ENCODE peak calls at places on chromosomes 16 and 17, in nine cellular contexts. A, Z, W, V, Q, D, X, L and U are unnamed samples.

GRCh38 chr17:81846743-81847689 is 12.2 kb upstream of the PPP1R27 start:
- DNase-seq in A (no peak), Z (no peak), W (no peak), V (no peak), Q (no peak), D (no peak), X (no peak), L (no peak), U (no peak)

GRCh38 chr17:37720989-37721388 is 23.9 kb downstream of the HNF1B start:
- DNase-seq in A (no peak), Z (no peak), W (no peak), V (no peak), Q (no peak), D (no peak), X (no peak), L (no peak), U (no peak)

GRCh38 chr16:12092347-12092882 is 115.9 kb downstream of the SNX29 start:
- DNase-seq in A (peak; percentile 88), Z (no peak), W (peak; percentile 55), V (no peak), Q (no peak), D (peak; percentile 7), X (peak; percentile 21), L (peak; percentile 79), U (no peak)

GRCh38 chr17:78128616-78129384 is at the start of gene TMC6:
- DNase-seq in A (no peak), Z (peak; percentile 66), W (peak; percentile 74), V (peak; percentile 89), Q (peak; percentile 62), D (peak; percentile 64), X (no peak), L (no peak), U (no peak)

GRCh38 chr16:14194706-14195105 is 123.6 kb downstream of the MRTFB start:
- DNase-seq in A (no peak), Z (no peak), W (no peak), V (no peak), Q (no peak), D (no peak), X (no peak), L (no peak), U (no peak)

GRCh38 chr17:40666366-40666765 is 1.4 kb upstream of the KRT222 start:
- DNase-seq in A (no peak), Z (no peak), W (no peak), V (no peak), Q (no peak), D (no peak), X (no peak), L (no peak), U (no peak)

GRCh38 chr17:16407911-16408588 is 7.3 kb upstream of the TRPV2 start:
- DNase-seq in A (peak; percentile 63), Z (peak; percentile 87), W (peak; percentile 50), V (peak; percentile 98), Q (peak; percentile 75), D (no peak), X (peak; percentile 74), L (peak; percentile 60), U (peak; percentile 79)

GRCh38 chr16:84360748-84361147 is 7.6 kb upstream of the ATP2C2 start:
- DNase-seq in A (no peak), Z (no peak), W (no peak), V (no peak), Q (no peak), D (no peak), X (no peak), L (no peak), U (no peak)

GRCh38 chr16:4415538-4416199 is 727 bp downstream of the CORO7 start:
- DNase-seq in A (no peak), Z (no peak), W (peak; percentile 59), V (peak; percentile 72), Q (peak; percentile 51), D (no peak), X (no peak), L (peak; percentile 30), U (no peak)

GRCh38 chr16:19601083-19601976 is 45.8 kb downstream of the VPS35L start:
- DNase-seq in A (peak; percentile 70), Z (no peak), W (no peak), V (peak; percentile 45), Q (no peak), D (peak; percentile 36), X (no peak), L (peak; percentile 59), U (no peak)

GRCh38 chr16:20938426-20938825 is 37.9 kb downstream of the LYRM1 start:
- DNase-seq in A (peak; percentile 34), Z (no peak), W (no peak), V (no peak), Q (no peak), D (no peak), X (no peak), L (peak; percentile 75), U (no peak)

GRCh38 chr17:55895112-55895759 is 144.4 kb downstream of the PCTP start:
- DNase-seq in A (no peak), Z (no peak), W (no peak), V (no peak), Q (no peak), D (no peak), X (no peak), L (no peak), U (no peak)

GRCh38 chr17:51461578-51462004 is 201.2 kb downstream of the UTP18 start:
- DNase-seq in A (peak; percentile 62), Z (no peak), W (peak; percentile 62), V (peak; percentile 71), Q (peak; percentile 29), D (peak; percentile 78), X (peak; percentile 71), L (peak; percentile 64), U (peak; percentile 52)

GRCh38 chr17:28379814-28380571 is 8.5 kb downstream of the SARM1 start:
- DNase-seq in A (peak; percentile 75), Z (no peak), W (no peak), V (no peak), Q (no peak), D (no peak), X (peak; percentile 6), L (peak; percentile 47), U (no peak)

GRCh38 chr17:28384281-28385036 is 13.0 kb downstream of the SARM1 start:
- DNase-seq in A (no peak), Z (no peak), W (peak; percentile 84), V (no peak), Q (peak; percentile 58), D (no peak), X (no peak), L (no peak), U (no peak)

GRCh38 chr17:28385037-28385797 is 13.7 kb downstream of the SARM1 start:
- DNase-seq in A (no peak), Z (no peak), W (no peak), V (no peak), Q (no peak), D (no peak), X (peak; percentile 28), L (no peak), U (no peak)

GRCh38 chr17:28380572-28380907 is 9.0 kb downstream of the SARM1 start:
- DNase-seq in A (no peak), Z (no peak), W (peak; percentile 66), V (no peak), Q (no peak), D (no peak), X (no peak), L (no peak), U (no peak)

GRCh38 chr17:28381141-28381825 is 9.8 kb downstream of the SARM1 start:
- DNase-seq in A (no peak), Z (no peak), W (peak; percentile 54), V (no peak), Q (no peak), D (no peak), X (peak; percentile 28), L (no peak), U (no peak)
- TF ChIP-seq CTCF in A (peak; percentile 8), Z (no peak), W (no peak), V (no peak), Q (no peak), D (no peak), X (no peak), L (no peak), U (no peak)

GRCh38 chr17:2056221-2057129 is 1.6 kb downstream of the HIC1 start:
- DNase-seq in A (peak; percentile 72), Z (peak; percentile 75), W (no peak), V (peak; percentile 88), Q (no peak), D (no peak), X (peak; percentile 71), L (peak; percentile 72), U (no peak)
- TF ChIP-seq CTCF in A (no peak), Z (no peak), W (no peak), V (peak; percentile 9), Q (no peak), D (no peak), X (peak; percentile 8), L (no peak), U (peak; percentile 11)

GRCh38 chr17:4958102-4958501 is 7.2 kb downstream of the ENO3 start:
- DNase-seq in A (no peak), Z (no peak), W (no peak), V (no peak), Q (no peak), D (no peak), X (no peak), L (no peak), U (no peak)

GRCh38 chr17:4955091-4955490 is 4.2 kb downstream of the ENO3 start:
- DNase-seq in A (no peak), Z (no peak), W (no peak), V (no peak), Q (no peak), D (no peak), X (no peak), L (no peak), U (no peak)

GRCh38 chr17:4953461-4953961 is 2.6 kb downstream of the ENO3 start:
- DNase-seq in A (peak; percentile 36), Z (no peak), W (no peak), V (no peak), Q (no peak), D (no peak), X (no peak), L (peak; percentile 61), U (no peak)

GRCh38 chr17:4959261-4959965 is 8.2 kb downstream of the SPAG7 start:
- DNase-seq in A (no peak), Z (no peak), W (no peak), V (no peak), Q (no peak), D (no peak), X (no peak), L (no peak), U (no peak)

DNA sequence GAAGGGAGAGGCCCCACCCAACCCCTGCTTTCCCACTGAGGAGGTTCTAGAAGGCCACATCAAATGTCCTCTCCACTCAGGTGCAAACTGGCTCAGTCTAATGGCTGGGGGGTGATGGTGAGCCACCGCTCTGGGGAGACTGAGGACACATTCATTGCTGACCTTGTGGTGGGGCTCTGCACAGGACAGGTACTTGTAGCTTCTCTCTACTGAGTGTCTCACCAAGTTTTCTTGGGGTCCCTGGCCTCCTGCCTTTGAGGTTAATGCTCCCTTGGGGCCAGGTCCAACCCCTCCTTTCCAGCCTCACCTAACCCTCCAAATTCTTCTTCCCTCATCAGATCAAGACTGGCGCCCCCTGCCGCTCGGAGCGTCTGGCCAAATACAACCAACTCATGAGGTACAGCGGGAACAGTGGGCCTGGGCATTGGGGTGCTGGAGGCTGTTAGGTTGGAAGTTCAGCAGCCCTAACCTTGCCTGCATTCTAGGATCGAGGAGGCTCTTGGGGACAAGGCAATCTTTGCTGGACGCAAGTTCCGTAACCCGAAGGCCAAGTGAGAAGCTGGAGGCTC is 5.7 kb downstream of the ENO3 start:
- DNase-seq in A (no peak), Z (no peak), W (no peak), V (peak; percentile 61), Q (no peak), D (no peak), X (no peak), L (no peak), U (no peak)
- TF ChIP-seq CTCF in A (peak; percentile 21), Z (no peak), W (no peak), V (peak; percentile 48), Q (no peak), D (peak; percentile 34), X (no peak), L (peak; percentile 22), U (peak; percentile 21)

GRCh38 chr17:43428524-43428923 is 29.7 kb downstream of the ARL4D start:
- DNase-seq in A (no peak), Z (no peak), W (no peak), V (no peak), Q (no peak), D (no peak), X (no peak), L (no peak), U (no peak)
- TF ChIP-seq CTCF in A (peak; percentile 22), Z (peak; percentile 9), W (no peak), V (peak; percentile 6), Q (no peak), D (peak; percentile 43), X (no peak), L (peak; percentile 26), U (no peak)